ENCODE peak calls at places on chromosomes 6 and 20, in five cellular contexts. J, G, H, T and E are unnamed samples.

GRCh38 chr6:154249499-154250298 is 106.9 kb downstream of the IPCEF1 start:
- DNase-seq in J (no peak), G (no peak), H (no peak), T (no peak), E (no peak)

GRCh38 chr6:108544586-108544985 is 16.1 kb upstream of the FOXO3 start:
- DNase-seq in J (no peak), G (no peak), H (no peak), T (no peak), E (no peak)

GRCh38 chr6:128519931-128520435 is 416 bp downstream of the PTPRK start:
- DNase-seq in J (peak), G (peak), H (peak), T (no peak), E (peak)

GRCh38 chr6:154261688-154262397 is 94.8 kb downstream of the IPCEF1 start:
- DNase-seq in J (no peak), G (no peak), H (no peak), T (no peak), E (no peak)

GRCh38 chr6:109808837-109809236 is 117.7 kb downstream of the FIG4 start:
- DNase-seq in J (no peak), G (no peak), H (no peak), T (no peak), E (no peak)

GRCh38 chr6:14488185-14488584 is 370.6 kb downstream of the CD83 start:
- DNase-seq in J (no peak), G (no peak), H (no peak), T (no peak), E (no peak)

GRCh38 chr6:63307581-63308246 is 12.1 kb downstream of the LGSN start:
- DNase-seq in J (no peak), G (no peak), H (no peak), T (peak), E (no peak)

GRCh38 chr20:51697119-51697826 is 70.9 kb downstream of the ATP9A start:
- DNase-seq in J (no peak), G (no peak), H (no peak), T (no peak), E (no peak)

GRCh38 chr6:117169781-117170281 is 95.5 kb upstream of the VGLL2 start:
- DNase-seq in J (no peak), G (no peak), H (no peak), T (no peak), E (no peak)

GRCh38 chr6:138160329-138161117 is 1.2 kb upstream of the ARFGEF3 start:
- DNase-seq in J (no peak), G (no peak), H (no peak), T (no peak), E (no peak)

GRCh38 chr20:50003253-50003656 is 20.5 kb downstream of the SNAI1 start:
- DNase-seq in J (no peak), G (no peak), H (no peak), T (no peak), E (no peak)

GRCh38 chr6:166839569-166839968 is 116.8 kb downstream of the RNASET2 start:
- DNase-seq in J (no peak), G (peak), H (no peak), T (no peak), E (no peak)

GRCh38 chr20:25077610-25078169 is 4.3 kb downstream of the VSX1 start:
- DNase-seq in J (peak), G (no peak), H (peak), T (no peak), E (peak)

GRCh38 chr6:24313477-24314141 is 44.2 kb downstream of the DCDC2 start:
- DNase-seq in J (no peak), G (no peak), H (no peak), T (no peak), E (no peak)

GRCh38 chr6:136510299-136510698 is 39.9 kb downstream of the MAP7 start:
- DNase-seq in J (no peak), G (no peak), H (no peak), T (no peak), E (no peak)

GRCh38 chr6:52576392-52577021 is 353 bp downstream of the TRAM2 start:
- DNase-seq in J (peak), G (peak), H (no peak), T (peak), E (peak)

GRCh38 chr6:41581381-41581991 is 35.3 kb downstream of the FOXP4 start:
- DNase-seq in J (no peak), G (peak), H (no peak), T (peak), E (no peak)

GRCh38 chr6:113110211-113110610 is 746.9 kb upstream of the MARCKS start:
- DNase-seq in J (no peak), G (no peak), H (no peak), T (no peak), E (no peak)

GRCh38 chr6:40588070-40588384 is 863 bp upstream of the LRFN2 start:
- DNase-seq in J (no peak), G (no peak), H (no peak), T (no peak), E (no peak)

GRCh38 chr6:113564401-113565161 is 292.6 kb upstream of the MARCKS start:
- DNase-seq in J (peak), G (peak), H (peak), T (no peak), E (peak)

GRCh38 chr20:25242231-25242630 is 5.7 kb upstream of the PYGB start:
- DNase-seq in J (no peak), G (no peak), H (no peak), T (no peak), E (no peak)

GRCh38 chr6:21188505-21189223 is 404.9 kb upstream of the SOX4 start:
- DNase-seq in J (no peak), G (no peak), H (no peak), T (no peak), E (no peak)

GRCh38 chr6:109236140-109237081 is 141.1 kb downstream of the CEP57L1 start:
- DNase-seq in J (no peak), G (peak), H (peak), T (no peak), E (no peak)

GRCh38 chr20:2340823-2341222 is 39.9 kb upstream of the TGM6 start:
- DNase-seq in J (no peak), G (no peak), H (no peak), T (no peak), E (no peak)

GRCh38 chr6:4624726-4625125 is 151.5 kb upstream of the CDYL start:
- DNase-seq in J (no peak), G (no peak), H (no peak), T (no peak), E (no peak)

GRCh38 chr6:82953871-82954270 is 111.8 kb downstream of the UBE3D start:
- DNase-seq in J (no peak), G (peak), H (no peak), T (no peak), E (no peak)

GRCh38 chr20:16729565-16730460 is at the start of gene SNRPB2:
- DNase-seq in J (peak), G (peak), H (peak), T (peak), E (peak)
- H3K27ac ChIP-seq in J (peak), G (peak), H (peak), T (peak), E (peak)

GRCh38 chr20:58668901-58669286 is 17.8 kb downstream of the STX16 start:
- DNase-seq in J (no peak), G (no peak), H (no peak), T (no peak), E (no peak)
- H3K27ac ChIP-seq in J (no peak), G (no peak), H (peak), T (no peak), E (no peak)

DNA sequence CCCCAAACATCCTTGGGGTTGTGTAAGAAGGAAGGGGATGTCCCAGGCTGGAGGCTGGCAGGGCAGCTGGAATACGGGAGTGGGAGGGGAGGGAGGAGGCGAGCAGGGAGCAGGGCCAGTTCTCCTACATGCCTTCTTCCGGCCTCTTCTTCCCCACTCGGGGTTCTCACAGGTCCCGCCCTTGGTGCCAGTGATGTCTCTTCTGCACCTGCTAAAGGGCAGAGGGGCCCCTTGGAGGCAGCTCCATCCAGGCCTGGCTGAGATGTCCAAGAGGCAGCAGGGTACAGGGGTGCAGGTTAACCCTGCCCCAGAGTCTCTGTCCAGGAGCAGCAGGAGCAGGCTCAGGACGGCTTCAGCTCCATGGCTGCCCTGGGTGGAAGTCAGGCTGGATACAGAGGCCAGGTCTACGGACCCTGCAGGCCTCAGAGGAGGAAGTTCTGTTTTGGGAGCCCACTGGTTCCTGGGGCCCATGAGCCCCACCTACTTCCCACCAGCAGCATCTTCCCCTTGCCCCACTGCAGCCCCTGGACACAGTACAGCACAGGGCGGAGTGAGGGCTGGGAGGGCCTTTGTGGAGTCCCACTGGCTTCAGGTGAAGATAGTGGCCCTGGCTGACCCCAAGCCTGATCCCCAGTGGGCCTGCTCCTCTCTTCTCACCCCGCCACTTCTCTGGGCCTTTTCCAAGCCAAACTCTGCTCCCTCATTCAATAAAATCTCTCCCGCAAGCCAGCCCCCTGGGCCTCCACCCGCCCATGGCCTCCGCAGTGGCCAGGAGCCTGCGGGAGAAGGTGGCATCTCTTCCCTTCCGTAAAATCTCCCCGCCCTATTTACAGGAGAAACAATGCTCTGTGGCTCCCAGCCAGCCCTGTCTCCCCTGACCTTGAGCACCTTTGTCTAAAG is 60.4 kb downstream of the YTHDF1 start:
- DNase-seq in J (no peak), G (no peak), H (no peak), T (no peak), E (no peak)
- H3K27ac ChIP-seq in J (no peak), G (no peak), H (no peak), T (no peak), E (no peak)

DNA sequence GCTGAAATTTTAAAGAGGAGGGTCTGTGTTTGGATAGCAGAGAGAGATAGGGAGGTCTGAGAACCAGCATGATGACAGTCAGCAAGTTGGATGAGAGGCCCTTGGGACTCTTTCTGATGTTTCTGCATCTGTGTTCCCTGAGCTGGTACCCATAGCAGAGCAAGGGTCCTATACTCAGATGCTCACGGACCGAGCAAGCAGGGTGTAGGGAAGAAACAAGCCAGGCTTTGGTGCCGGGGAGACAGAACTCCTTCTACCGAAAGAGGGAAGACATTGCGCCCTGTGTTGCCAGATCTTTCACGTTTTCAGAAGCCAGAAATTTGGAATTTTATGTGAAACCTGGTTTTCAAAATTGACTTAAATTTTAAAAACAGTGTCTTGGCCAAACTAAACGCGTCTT is 34.6 kb downstream of the NEDD9 start:
- DNase-seq in J (no peak), G (no peak), H (no peak), T (no peak), E (no peak)
- H3K27ac ChIP-seq in J (peak), G (peak), H (peak), T (no peak), E (no peak)

GRCh38 chr20:13081877-13082276 is 73.1 kb downstream of the SPTLC3 start:
- DNase-seq in J (no peak), G (no peak), H (no peak), T (no peak), E (no peak)

GRCh38 chr20:13085275-13085674 is 76.5 kb downstream of the SPTLC3 start:
- DNase-seq in J (no peak), G (no peak), H (no peak), T (no peak), E (no peak)

DNA sequence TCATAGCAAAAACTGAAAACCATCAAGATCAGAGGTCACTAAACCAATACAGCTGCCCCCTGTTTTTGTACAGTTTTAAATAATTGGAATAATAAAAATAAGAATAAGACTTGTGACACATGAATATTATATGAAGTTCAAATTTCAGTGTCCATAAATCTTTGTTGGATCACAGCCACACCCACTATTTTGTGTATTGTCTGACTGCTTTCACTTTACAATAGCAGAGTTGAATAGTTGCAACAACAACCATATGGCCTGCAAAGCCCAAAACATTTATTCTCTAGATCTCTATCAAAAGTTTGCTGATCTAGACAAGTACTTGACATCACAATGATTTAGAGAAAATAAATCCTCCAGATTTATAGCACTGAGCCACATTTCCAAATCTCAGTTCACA is 73.6 kb downstream of the SPTLC3 start:
- DNase-seq in J (no peak), G (no peak), H (no peak), T (no peak), E (no peak)
- H3K27ac ChIP-seq in J (no peak), G (no peak), H (no peak), T (no peak), E (no peak)

GRCh38 chr6:18465410-18466154 is 78.4 kb downstream of the RNF144B start:
- DNase-seq in J (no peak), G (no peak), H (no peak), T (no peak), E (no peak)

GRCh38 chr6:18469486-18469885 is 82.3 kb downstream of the RNF144B start:
- DNase-seq in J (no peak), G (no peak), H (no peak), T (no peak), E (no peak)

GRCh38 chr6:18468162-18468843 is 81.2 kb downstream of the RNF144B start:
- DNase-seq in J (no peak), G (no peak), H (no peak), T (no peak), E (no peak)

GRCh38 chr6:18464176-18464575 is 77.0 kb downstream of the RNF144B start:
- DNase-seq in J (no peak), G (no peak), H (no peak), T (no peak), E (no peak)

DNA sequence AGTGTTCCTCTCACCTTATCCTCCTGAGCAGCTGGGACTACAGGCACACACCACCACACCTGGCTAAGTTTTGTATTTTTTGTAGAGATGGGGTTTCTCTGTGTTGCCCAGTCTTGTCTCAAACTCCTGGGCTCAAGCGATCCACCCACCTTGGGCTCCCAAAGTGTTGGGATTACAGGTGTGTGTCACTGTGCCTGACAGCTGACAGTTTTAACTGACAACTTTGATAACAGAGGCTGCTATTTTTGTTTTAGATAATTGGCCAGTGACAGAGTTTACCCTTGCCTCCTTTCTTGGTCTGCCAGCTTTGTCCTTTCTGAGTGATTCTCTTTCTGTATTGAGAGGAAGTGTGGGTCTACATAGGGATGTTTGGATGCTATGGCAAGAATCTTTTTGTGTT is 80.6 kb downstream of the RNF144B start:
- DNase-seq in J (no peak), G (no peak), H (no peak), T (no peak), E (no peak)
- H3K27ac ChIP-seq in J (no peak), G (no peak), H (no peak), T (no peak), E (no peak)

GRCh38 chr6:106882601-106883518 is 91.7 kb downstream of the CD24 start:
- DNase-seq in J (no peak), G (no peak), H (no peak), T (no peak), E (no peak)
- H3K27ac ChIP-seq in J (no peak), G (no peak), H (no peak), T (no peak), E (no peak)

DNA sequence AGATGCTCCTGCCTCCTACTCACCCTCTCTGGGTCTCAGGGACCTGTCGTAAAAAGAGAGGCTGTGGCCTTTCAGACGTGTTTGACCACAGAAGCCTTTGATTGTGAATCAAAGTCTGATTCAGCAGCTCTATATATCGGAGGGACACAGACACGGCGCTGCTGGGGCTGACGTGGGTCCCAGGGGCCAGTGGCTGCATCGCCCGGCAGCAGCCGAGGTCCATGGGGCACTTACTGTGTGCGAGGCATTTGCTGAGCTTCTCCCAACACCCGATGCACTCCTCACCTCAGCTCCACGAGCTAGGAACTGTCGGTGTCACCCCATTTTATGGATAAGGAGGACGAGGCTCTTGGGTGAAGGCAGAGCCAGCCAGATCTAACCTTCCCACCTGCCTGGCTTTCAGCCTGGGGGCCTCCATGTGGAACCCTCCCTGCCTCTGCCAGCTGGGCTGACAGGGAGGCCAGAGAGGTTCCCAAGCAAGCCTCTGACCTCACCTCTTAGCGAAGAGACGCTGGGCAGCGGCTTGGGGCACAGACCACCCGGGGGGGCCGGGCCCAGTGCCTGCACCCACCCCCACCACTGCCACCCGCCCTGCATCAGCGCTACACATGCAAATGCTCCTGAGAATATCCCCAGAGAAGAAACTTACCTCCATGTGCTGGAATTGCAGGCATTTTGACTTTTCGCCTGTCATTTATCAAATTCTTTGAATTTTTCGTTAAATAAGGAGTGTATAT is 19.9 kb downstream of the PMEPA1 start:
- DNase-seq in J (no peak), G (no peak), H (no peak), T (no peak), E (no peak)
- H3K27ac ChIP-seq in J (peak), G (no peak), H (no peak), T (no peak), E (no peak)